ENCODE peak calls at places on chromosome 17, in four cellular contexts. One of them, this sample, is unnamed.

GRCh38 chr17:63498621-63499195 is 21.8 kb downstream of the ACE start:
- DNase-seq in neural progenitor cell: no peak
- DNase-seq in SK-N-SH: no peak
- DNase-seq in HCT116: no peak
- DNase-seq in this sample: no peak

GRCh38 chr17:79933863-79934652 is 94.8 kb upstream of the CBX4 start:
- DNase-seq in neural progenitor cell: no peak
- DNase-seq in SK-N-SH: no peak
- DNase-seq in HCT116: no peak
- DNase-seq in this sample: no peak

GRCh38 chr17:81315885-81316391 is 20.8 kb upstream of the SLC38A10 start:
- DNase-seq in neural progenitor cell: no peak
- DNase-seq in SK-N-SH: no peak
- DNase-seq in HCT116: no peak
- DNase-seq in this sample: no peak

GRCh38 chr17:27562777-27563455 is 68.1 kb upstream of the LGALS9 start:
- DNase-seq in neural progenitor cell: no peak
- DNase-seq in SK-N-SH: no peak
- DNase-seq in HCT116: no peak
- DNase-seq in this sample: no peak

GRCh38 chr17:82301916-82302497 is 15.4 kb downstream of the CD7 start:
- DNase-seq in neural progenitor cell: no peak
- DNase-seq in SK-N-SH: peak; percentile 41
- DNase-seq in HCT116: no peak
- DNase-seq in this sample: no peak

GRCh38 chr17:34146440-34147043 is 108.5 kb upstream of the CCL2 start:
- DNase-seq in neural progenitor cell: peak; percentile 77
- DNase-seq in SK-N-SH: peak; percentile 64
- DNase-seq in HCT116: no peak
- DNase-seq in this sample: peak; percentile 88

GRCh38 chr17:64388961-64389565 is 1.6 kb downstream of the PECAM1 start:
- DNase-seq in neural progenitor cell: no peak
- DNase-seq in SK-N-SH: no peak
- DNase-seq in HCT116: no peak
- DNase-seq in this sample: no peak

GRCh38 chr17:65219124-65219523 is 82.0 kb downstream of the RGS9 start:
- DNase-seq in neural progenitor cell: no peak
- DNase-seq in SK-N-SH: no peak
- DNase-seq in HCT116: no peak
- DNase-seq in this sample: no peak

GRCh38 chr17:17921192-17922082 is 50.8 kb downstream of the TOM1L2 start:
- DNase-seq in neural progenitor cell: peak; percentile 77
- DNase-seq in SK-N-SH: no peak
- DNase-seq in HCT116: peak; percentile 89
- DNase-seq in this sample: peak; percentile 90

GRCh38 chr17:79950306-79950705 is 85.4 kb downstream of the TBC1D16 start:
- DNase-seq in neural progenitor cell: peak; percentile 65
- DNase-seq in SK-N-SH: peak; percentile 38
- DNase-seq in HCT116: no peak
- DNase-seq in this sample: peak; percentile 65

GRCh38 chr17:17044846-17045561 is 2.7 kb downstream of the MPRIP start:
- DNase-seq in neural progenitor cell: no peak
- DNase-seq in SK-N-SH: peak; percentile 65
- DNase-seq in HCT116: no peak
- DNase-seq in this sample: peak; percentile 49

GRCh38 chr17:74369221-74369620 is 1.9 kb downstream of the GPR142 start:
- DNase-seq in neural progenitor cell: peak; percentile 67
- DNase-seq in SK-N-SH: no peak
- DNase-seq in HCT116: no peak
- DNase-seq in this sample: peak; percentile 66

GRCh38 chr17:60352569-60352968 is 39.4 kb downstream of the USP32 start:
- DNase-seq in neural progenitor cell: no peak
- DNase-seq in SK-N-SH: no peak
- DNase-seq in HCT116: no peak
- DNase-seq in this sample: no peak

GRCh38 chr17:69060835-69061234 is at the start of gene ABCA9:
- DNase-seq in neural progenitor cell: no peak
- DNase-seq in SK-N-SH: no peak
- DNase-seq in HCT116: no peak
- DNase-seq in this sample: no peak

GRCh38 chr17:73952136-73952497 is 251.4 kb upstream of the RPL38 start:
- DNase-seq in neural progenitor cell: peak; percentile 85
- DNase-seq in SK-N-SH: peak; percentile 64
- DNase-seq in HCT116: no peak
- DNase-seq in this sample: no peak

GRCh38 chr17:16926061-16926511 is 45.8 kb downstream of the TNFRSF13B start:
- DNase-seq in neural progenitor cell: no peak
- DNase-seq in SK-N-SH: no peak
- DNase-seq in HCT116: no peak
- DNase-seq in this sample: no peak

GRCh38 chr17:2087597-2088211 is 32.8 kb downstream of the HIC1 start:
- DNase-seq in neural progenitor cell: no peak
- DNase-seq in SK-N-SH: no peak
- DNase-seq in HCT116: no peak
- DNase-seq in this sample: no peak

GRCh38 chr17:66989076-66989475 is 24.6 kb downstream of the CACNG4 start:
- DNase-seq in neural progenitor cell: no peak
- DNase-seq in SK-N-SH: no peak
- DNase-seq in HCT116: no peak
- DNase-seq in this sample: no peak

GRCh38 chr17:45149037-45149668 is 878 bp downstream of the HEXIM1 start:
- DNase-seq in neural progenitor cell: peak; percentile 95
- DNase-seq in SK-N-SH: peak; percentile 89
- DNase-seq in HCT116: peak; percentile 64
- DNase-seq in this sample: peak; percentile 93

GRCh38 chr17:73644145-73645049 is at the start of gene SDK2:
- DNase-seq in neural progenitor cell: peak; percentile 61
- DNase-seq in SK-N-SH: peak; percentile 85
- DNase-seq in HCT116: no peak
- DNase-seq in this sample: peak; percentile 49

GRCh38 chr17:13759936-13760335 is 158.2 kb upstream of the HS3ST3A1 start:
- DNase-seq in neural progenitor cell: no peak
- DNase-seq in SK-N-SH: no peak
- DNase-seq in HCT116: no peak
- DNase-seq in this sample: no peak

GRCh38 chr17:75933836-75934235 is 7.0 kb downstream of the FBF1 start:
- DNase-seq in neural progenitor cell: no peak
- DNase-seq in SK-N-SH: no peak
- DNase-seq in HCT116: no peak
- DNase-seq in this sample: no peak

GRCh38 chr17:66459811-66460270 is 157.4 kb downstream of the PRKCA start:
- DNase-seq in neural progenitor cell: no peak
- DNase-seq in SK-N-SH: no peak
- DNase-seq in HCT116: peak; percentile 77
- DNase-seq in this sample: no peak

GRCh38 chr17:76635659-76636360 is 7.7 kb downstream of the ST6GALNAC1 start:
- DNase-seq in neural progenitor cell: no peak
- DNase-seq in SK-N-SH: peak; percentile 71
- DNase-seq in HCT116: no peak
- DNase-seq in this sample: no peak

GRCh38 chr17:40818343-40818732 is 4.1 kb downstream of the KRT10 start:
- DNase-seq in neural progenitor cell: no peak
- DNase-seq in SK-N-SH: no peak
- DNase-seq in HCT116: no peak
- DNase-seq in this sample: no peak

GRCh38 chr17:39791296-39791992 is 53.7 kb downstream of the GRB7 start:
- DNase-seq in neural progenitor cell: peak; percentile 54
- DNase-seq in SK-N-SH: no peak
- DNase-seq in HCT116: no peak
- DNase-seq in this sample: peak; percentile 26
- TF ChIP-seq EZH2phosphoT487 in neural progenitor cell: no peak
- TF ChIP-seq EZH2phosphoT487 in SK-N-SH: no peak
- TF ChIP-seq EZH2phosphoT487 in HCT116: no peak
- TF ChIP-seq EZH2phosphoT487 in this sample: no peak

GRCh38 chr17:7240375-7240774 is 1.1 kb upstream of the PHF23 start:
- DNase-seq in neural progenitor cell: no peak
- DNase-seq in SK-N-SH: no peak
- DNase-seq in HCT116: no peak
- DNase-seq in this sample: no peak

GRCh38 chr17:7241047-7241733 is 1.1 kb downstream of the GABARAP start:
- DNase-seq in neural progenitor cell: no peak
- DNase-seq in SK-N-SH: no peak
- DNase-seq in HCT116: no peak
- DNase-seq in this sample: no peak

GRCh38 chr17:7238418-7239090 is 703 bp downstream of the PHF23 start:
- DNase-seq in neural progenitor cell: peak; percentile 40
- DNase-seq in SK-N-SH: no peak
- DNase-seq in HCT116: no peak
- DNase-seq in this sample: no peak

GRCh38 chr17:7237761-7238417 is 1.4 kb downstream of the PHF23 start:
- DNase-seq in neural progenitor cell: peak; percentile 92
- DNase-seq in SK-N-SH: peak; percentile 83
- DNase-seq in HCT116: no peak
- DNase-seq in this sample: peak; percentile 91

DNA sequence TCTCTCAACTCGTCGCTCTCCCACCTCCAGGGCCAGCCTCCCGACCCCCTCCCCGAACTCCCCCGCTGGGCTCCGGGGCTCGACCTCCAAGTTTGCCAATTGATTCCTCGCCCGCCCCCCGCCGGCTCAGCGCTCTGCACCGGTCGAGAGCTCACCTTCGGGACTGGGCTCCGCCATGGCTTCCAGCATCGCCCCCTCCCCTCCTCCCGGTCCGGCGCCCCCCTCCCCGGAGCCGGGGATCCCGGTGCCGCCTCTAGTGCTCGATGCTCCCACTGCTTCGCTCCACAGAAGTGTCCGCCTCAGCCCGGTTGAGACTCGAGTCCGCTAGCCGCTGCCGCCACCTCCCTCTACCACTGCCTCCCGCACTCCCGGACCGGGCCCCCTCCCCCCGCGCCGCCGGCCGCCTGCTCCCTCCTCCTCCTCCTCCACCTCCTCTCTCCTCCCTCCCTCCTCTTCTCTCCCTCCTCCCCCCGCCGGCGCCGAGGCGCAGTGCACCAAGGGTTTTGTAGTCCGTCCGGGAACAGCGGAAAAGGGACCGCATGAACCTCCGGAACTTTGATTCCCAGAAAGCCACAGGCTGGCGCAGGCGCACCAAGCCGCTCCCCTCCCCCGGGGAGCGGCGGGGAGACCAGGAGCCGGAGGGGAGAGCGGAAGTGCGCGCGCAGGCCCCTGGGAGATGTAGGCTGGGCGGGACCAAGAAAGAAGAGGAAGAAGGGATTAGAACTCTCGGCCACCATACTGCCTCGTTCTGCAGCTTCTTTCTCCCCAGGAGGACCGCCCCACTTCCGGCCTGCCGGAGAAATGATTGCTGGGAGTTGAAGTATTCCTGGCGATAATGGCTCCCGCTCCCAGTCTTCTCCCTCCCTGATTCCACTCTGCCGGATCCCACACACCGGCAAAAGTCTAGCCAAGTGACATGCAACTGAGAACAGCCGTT is at the start of gene PHF23:
- DNase-seq in neural progenitor cell: peak; percentile 100
- DNase-seq in SK-N-SH: peak; percentile 94
- DNase-seq in HCT116: peak; percentile 99
- DNase-seq in this sample: peak; percentile 100
- H3K79me2 ChIP-seq in neural progenitor cell: peaks cover 69% of the 10 kb centered on the region
- H3K79me2 ChIP-seq in SK-N-SH: peaks cover 75% of the 10 kb centered on the region
- H3K79me2 ChIP-seq in HCT116: peaks cover 59% of the 10 kb centered on the region
- H3K79me2 ChIP-seq in this sample: peaks cover 44% of the 10 kb centered on the region

DNA sequence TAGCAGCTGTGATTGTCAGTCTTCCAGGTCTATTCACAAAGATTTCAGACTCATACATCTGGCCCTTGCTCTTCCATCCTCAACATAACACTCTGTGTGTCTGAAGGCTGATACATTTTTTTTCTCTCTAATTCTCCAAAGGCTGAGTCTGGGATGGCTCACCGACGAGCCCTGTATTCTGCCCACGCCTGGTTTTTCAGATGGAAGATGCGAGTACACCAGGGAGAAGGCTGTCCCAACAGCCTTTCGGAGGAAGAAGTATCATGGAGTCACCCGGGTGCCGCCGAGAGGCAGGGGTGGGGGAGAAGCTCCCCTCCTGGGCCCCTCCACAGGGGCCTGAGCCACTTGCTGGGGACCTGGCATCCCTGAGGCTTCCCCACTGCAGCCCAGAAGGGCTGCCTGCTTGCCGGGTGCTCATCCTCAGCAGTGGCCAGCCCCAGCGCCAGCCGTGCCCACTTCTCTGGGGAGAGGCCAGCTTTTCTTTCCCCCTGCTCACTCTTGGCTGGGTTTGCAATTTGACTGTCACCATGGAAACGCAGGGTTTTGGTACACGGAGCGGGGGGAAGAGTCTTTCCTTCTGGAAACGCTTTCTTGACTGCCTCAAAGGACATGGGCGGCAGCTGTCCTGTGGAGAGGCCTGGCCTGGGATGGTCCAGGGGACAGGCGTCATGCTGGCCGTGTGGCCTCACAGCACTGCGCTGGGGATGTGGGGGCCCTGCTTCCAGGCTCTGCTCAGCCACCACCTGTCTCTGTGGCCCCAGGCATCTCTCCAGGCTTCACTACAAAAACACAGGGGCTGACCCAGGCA is 45.5 kb upstream of the DOC2B start:
- DNase-seq in neural progenitor cell: peak; percentile 45
- DNase-seq in SK-N-SH: no peak
- DNase-seq in HCT116: no peak
- DNase-seq in this sample: no peak
- TF ChIP-seq EZH2phosphoT487 in neural progenitor cell: no peak
- TF ChIP-seq EZH2phosphoT487 in SK-N-SH: no peak
- TF ChIP-seq EZH2phosphoT487 in HCT116: no peak
- TF ChIP-seq EZH2phosphoT487 in this sample: no peak

GRCh38 chr17:39641883-39642282 is 4.9 kb downstream of the STARD3 start:
- DNase-seq in neural progenitor cell: no peak
- DNase-seq in SK-N-SH: no peak
- DNase-seq in HCT116: no peak
- DNase-seq in this sample: no peak

GRCh38 chr17:39639043-39639442 is 2.1 kb downstream of the STARD3 start:
- DNase-seq in neural progenitor cell: no peak
- DNase-seq in SK-N-SH: no peak
- DNase-seq in HCT116: no peak
- DNase-seq in this sample: no peak

GRCh38 chr17:39639566-39640458 is 2.9 kb downstream of the STARD3 start:
- DNase-seq in neural progenitor cell: no peak
- DNase-seq in SK-N-SH: no peak
- DNase-seq in HCT116: no peak
- DNase-seq in this sample: no peak

GRCh38 chr17:39641119-39641496 is 4.2 kb downstream of the STARD3 start:
- DNase-seq in neural progenitor cell: no peak
- DNase-seq in SK-N-SH: no peak
- DNase-seq in HCT116: no peak
- DNase-seq in this sample: no peak

DNA sequence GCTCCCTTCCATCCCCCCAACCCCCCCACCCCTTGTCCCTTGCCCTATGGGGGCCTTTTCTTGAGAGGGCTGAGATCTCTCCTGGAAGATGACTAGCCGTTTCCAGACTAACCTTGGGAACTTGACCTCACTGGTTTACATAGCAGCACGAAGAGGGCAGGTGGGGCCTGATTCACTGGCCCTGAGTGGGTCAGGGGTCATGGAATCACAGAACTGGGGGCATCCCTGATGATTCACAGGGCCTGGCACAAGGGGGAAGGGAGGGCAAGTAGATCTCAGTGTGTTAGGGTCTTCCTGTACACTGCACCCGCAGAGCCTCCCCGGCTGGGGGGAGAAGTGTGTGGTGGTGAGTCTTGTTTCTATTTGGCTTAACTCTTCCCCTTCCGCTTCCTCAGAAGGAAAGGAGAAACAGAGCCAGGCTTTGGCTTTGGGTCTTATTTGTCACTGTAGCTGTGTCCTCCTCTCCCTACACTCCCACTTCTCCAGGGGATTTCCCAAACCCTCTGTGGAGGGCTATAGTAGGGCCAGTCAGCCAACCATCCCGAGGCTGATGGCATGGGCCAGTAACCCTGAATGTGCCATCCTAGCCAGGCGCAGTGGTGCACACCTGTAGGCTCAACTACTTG is 3.7 kb downstream of the STARD3 start:
- DNase-seq in neural progenitor cell: no peak
- DNase-seq in SK-N-SH: no peak
- DNase-seq in HCT116: no peak
- DNase-seq in this sample: no peak
- H3K79me2 ChIP-seq in neural progenitor cell: peaks cover 67% of the 10 kb centered on the region
- H3K79me2 ChIP-seq in SK-N-SH: peaks cover 84% of the 10 kb centered on the region
- H3K79me2 ChIP-seq in HCT116: peaks cover 72% of the 10 kb centered on the region
- H3K79me2 ChIP-seq in this sample: peaks cover 64% of the 10 kb centered on the region

This sample was measured in GM23338.